ENCODE peak calls at places on chromosomes 1 and 21, in four cellular contexts. S is esophagus muscularis mucosa, U is H1, O is suprapubic skin. X is an unnamed sample.
A peak's percentile ranks its signal among the peaks of the same experiment; 100 is the strongest.

GRCh38 chr1:227622739-227623475 is 59.6 kb downstream of the ZNF678 start:
- DNase-seq in O (no peak), U (no peak), S (peak; percentile 21), X (no peak)

GRCh38 chr1:12604114-12604874 is 13.7 kb downstream of the DHRS3 start:
- DNase-seq in O (no peak), S (no peak), U (no peak), X (peak; percentile 47)

GRCh38 chr1:177849130-177849529 is 120.7 kb downstream of the SEC16B start:
- DNase-seq in U (no peak), S (peak; percentile 75), O (no peak), X (no peak)

GRCh38 chr1:211701733-211702132 is 26.3 kb upstream of the NEK2 start:
- DNase-seq in O (no peak), U (no peak), S (no peak), X (no peak)

GRCh38 chr1:74422379-74423155 is 89.8 kb downstream of the LRRC53 start:
- DNase-seq in U (no peak), S (no peak), O (no peak), X (no peak)

GRCh38 chr1:53572061-53572801 is 113.0 kb downstream of the DMRTB1 start:
- DNase-seq in U (no peak), O (peak; percentile 60), S (no peak), X (peak; percentile 10)

GRCh38 chr1:65059930-65060538 is 88.0 kb upstream of the AK4 start:
- DNase-seq in U (no peak), S (no peak), O (no peak), X (no peak)

GRCh38 chr1:163896001-163896400 is 574.2 kb downstream of the NUF2 start:
- DNase-seq in O (no peak), U (no peak), S (no peak), X (no peak)

GRCh38 chr1:27366113-27366410 is 699 bp downstream of the MAP3K6 start:
- DNase-seq in U (no peak), O (peak; percentile 94), S (peak; percentile 94), X (peak; percentile 86)

GRCh38 chr21:30044447-30045064 is 104.8 kb upstream of the GRIK1 start:
- DNase-seq in U (no peak), S (no peak), O (no peak), X (no peak)

GRCh38 chr1:109388208-109388711 is 9.5 kb downstream of the SORT1 start:
- DNase-seq in S (no peak), U (no peak), O (no peak), X (no peak)

GRCh38 chr1:22347854-22348760 is 103.5 kb upstream of the ZBTB40 start:
- DNase-seq in S (no peak), O (no peak), U (no peak), X (no peak)

GRCh38 chr1:167631987-167632680 is 2.1 kb downstream of the RCSD1 start:
- DNase-seq in S (no peak), O (no peak), U (no peak), X (peak; percentile 41)

GRCh38 chr1:110490791-110491451 is 28.1 kb downstream of the KCNA10 start:
- DNase-seq in S (no peak), O (no peak), U (no peak), X (no peak)

GRCh38 chr1:110487676-110488075 is 31.3 kb downstream of the KCNA10 start:
- DNase-seq in O (no peak), U (no peak), S (no peak), X (no peak)

GRCh38 chr1:110489973-110490542 is 28.9 kb downstream of the KCNA10 start:
- DNase-seq in O (no peak), U (no peak), S (no peak), X (no peak)

GRCh38 chr1:110488867-110489266 is 30.1 kb downstream of the KCNA10 start:
- DNase-seq in O (no peak), U (no peak), S (no peak), X (no peak)

DNA sequence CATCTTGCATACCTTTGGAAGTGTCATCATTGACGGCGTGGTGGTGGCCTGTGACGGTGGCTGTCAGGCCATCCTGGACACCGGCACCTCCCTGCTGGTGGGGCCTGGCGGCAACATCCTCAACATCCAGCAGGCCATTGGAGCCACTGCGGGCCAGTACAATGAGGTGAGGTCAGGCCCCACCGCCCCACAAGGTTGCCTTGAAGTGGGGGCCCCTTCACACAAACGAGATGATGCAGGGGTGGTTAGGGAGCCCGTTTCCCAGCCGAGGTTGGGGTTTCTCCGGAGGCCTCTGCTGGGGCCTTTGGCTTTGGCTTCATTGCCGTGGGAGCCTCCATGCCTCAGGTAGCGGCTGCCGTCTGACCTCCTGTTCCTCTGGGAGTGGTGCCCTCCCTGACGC is 29.6 kb downstream of the KCNA10 start:
- DNase-seq in O (no peak), S (no peak), U (no peak), X (no peak)
- TF ChIP-seq EP300 in O (no peak), S (no peak), U (no peak), X (no peak)

GRCh38 chr1:225892307-225892706 is 3.4 kb upstream of the LEFTY1 start:
- DNase-seq in U (no peak), S (no peak), O (no peak), X (no peak)

GRCh38 chr1:225888898-225889690 is at the start of gene LEFTY1:
- DNase-seq in S (no peak), U (no peak), O (no peak), X (peak; percentile 73)

GRCh38 chr1:225890346-225891228 is 1.6 kb upstream of the LEFTY1 start:
- DNase-seq in U (no peak), S (no peak), O (no peak), X (peak; percentile 55)

GRCh38 chr1:225889743-225890142 is 797 bp upstream of the LEFTY1 start:
- DNase-seq in S (no peak), U (no peak), O (no peak), X (no peak)

GRCh38 chr1:225891229-225891972 is 2.5 kb upstream of the LEFTY1 start:
- DNase-seq in U (no peak), S (no peak), O (no peak), X (peak; percentile 67)
- TF ChIP-seq EP300 in U (no peak), S (no peak), O (no peak), X (no peak)

GRCh38 chr1:55774446-55774845 is 559.3 kb upstream of the USP24 start:
- DNase-seq in S (no peak), O (no peak), U (no peak), X (no peak)

GRCh38 chr1:55781003-55781402 is 565.8 kb upstream of the USP24 start:
- DNase-seq in S (no peak), O (no peak), U (no peak), X (no peak)

GRCh38 chr1:55773189-55773940 is 558.2 kb upstream of the USP24 start:
- DNase-seq in U (no peak), S (no peak), O (no peak), X (no peak)

GRCh38 chr1:55775007-55775406 is 559.8 kb upstream of the USP24 start:
- DNase-seq in S (no peak), O (no peak), U (no peak), X (no peak)
- TF ChIP-seq EP300 in S (no peak), O (no peak), U (no peak), X (no peak)

GRCh38 chr1:156601892-156602291 is 613 bp upstream of the GPATCH4 start:
- DNase-seq in U (no peak), O (no peak), S (no peak), X (no peak)

GRCh38 chr1:156599811-156600210 is 1.5 kb downstream of the GPATCH4 start:
- DNase-seq in U (no peak), O (no peak), S (no peak), X (no peak)

GRCh38 chr1:156602557-156602993 is 1.3 kb upstream of the GPATCH4 start:
- DNase-seq in S (no peak), U (no peak), O (no peak), X (no peak)

GRCh38 chr1:156600733-156601121 is 552 bp downstream of the GPATCH4 start:
- DNase-seq in S (no peak), O (no peak), U (no peak), X (no peak)

GRCh38 chr1:156601122-156601830 is at the start of gene GPATCH4:
- DNase-seq in U (no peak), O (peak; percentile 90), S (peak; percentile 95), X (peak; percentile 79)
- TF ChIP-seq EP300 in U (no peak), O (no peak), S (no peak), X (no peak)

GRCh38 chr21:17455451-17455850 is 57.4 kb upstream of the CXADR start:
- DNase-seq in O (no peak), S (no peak), U (no peak), X (no peak)
- TF ChIP-seq EP300 in O (no peak), S (no peak), U (no peak), X (no peak)

X was measured in transverse colon.